ENCODE peak calls at places on chromosomes 2 and 18, in ten cellular contexts. Z is endothelial cell of umbilical vein, K is A673, R is testis, W is psoas muscle, J is tibial nerve, P is body of pancreas, C is cardiac muscle cell, N is IMR-90, O is Peyer's patch. M is an unnamed sample.
A peak's percentile ranks its signal among the peaks of the same experiment; 100 is the strongest.

GRCh38 chr2:46367286-46367685 is 70.1 kb downstream of the EPAS1 start:
- DNase-seq in Z (peak; percentile 48), K (no peak), R (no peak), W (no peak), J (no peak), P (no peak), C (no peak), N (peak; percentile 47), O (no peak), M (no peak)

GRCh38 chr2:233418052-233418760 is 63.9 kb downstream of the DGKD start:
- DNase-seq in Z (peak; percentile 30), K (no peak), R (peak; percentile 7), W (no peak), J (no peak), P (no peak), C (no peak), N (no peak), O (no peak), M (no peak)

GRCh38 chr2:393711-394696 is 106.1 kb upstream of the ALKAL2 start:
- DNase-seq in Z (no peak), K (peak; percentile 88), R (no peak), W (no peak), J (no peak), P (no peak), C (no peak), N (no peak), O (no peak), M (no peak)

GRCh38 chr18:67813380-67814028 is 297.0 kb upstream of the DSEL start:
- DNase-seq in Z (no peak), K (no peak), R (no peak), W (no peak), J (no peak), P (no peak), C (peak; percentile 2), N (no peak), O (no peak), M (no peak)

GRCh38 chr18:38427736-38428135 is 862.1 kb upstream of the CELF4 start:
- DNase-seq in Z (no peak), K (peak; percentile 50), R (no peak), W (no peak), J (no peak), P (no peak), C (no peak), N (no peak), O (no peak), M (no peak)

GRCh38 chr2:107719781-107720180 is 106.9 kb upstream of the RGPD4 start:
- DNase-seq in Z (no peak), K (no peak), R (no peak), W (no peak), J (no peak), P (no peak), C (no peak), N (no peak), O (no peak), M (no peak)

GRCh38 chr18:23053756-23054457 is 81.4 kb upstream of the CABLES1 start:
- DNase-seq in Z (peak; percentile 43), K (peak; percentile 34), R (no peak), W (no peak), J (no peak), P (peak; percentile 13), C (peak; percentile 73), N (peak; percentile 72), O (no peak), M (no peak)

GRCh38 chr2:160140001-160140400 is 60.1 kb downstream of the ITGB6 start:
- DNase-seq in Z (peak; percentile 12), K (no peak), R (no peak), W (no peak), J (no peak), P (no peak), C (no peak), N (peak; percentile 44), O (no peak), M (no peak)

GRCh38 chr2:159677654-159678053 is 34.7 kb upstream of the MARCHF7 start:
- DNase-seq in Z (peak; percentile 55), K (peak; percentile 5), R (no peak), W (no peak), J (no peak), P (no peak), C (peak; percentile 40), N (peak; percentile 33), O (no peak), M (no peak)

GRCh38 chr2:158729873-158730620 is 65.1 kb upstream of the DAPL1 start:
- DNase-seq in Z (no peak), K (no peak), R (no peak), W (no peak), J (no peak), P (no peak), C (no peak), N (no peak), O (no peak), M (no peak)

GRCh38 chr2:68091439-68092034 is 28.7 kb upstream of the C1D start:
- DNase-seq in Z (no peak), K (no peak), R (no peak), W (no peak), J (no peak), P (no peak), C (no peak), N (no peak), O (no peak), M (no peak)

GRCh38 chr2:73859721-73860586 is 31.2 kb downstream of the STAMBP start:
- DNase-seq in Z (peak; percentile 53), K (peak; percentile 13), R (no peak), W (no peak), J (no peak), P (no peak), C (peak; percentile 59), N (peak; percentile 97), O (no peak), M (peak; percentile 29)

GRCh38 chr2:168997113-168997512 is 34.0 kb downstream of the ABCB11 start:
- DNase-seq in Z (peak; percentile 52), K (no peak), R (no peak), W (no peak), J (no peak), P (no peak), C (peak; percentile 82), N (no peak), O (no peak), M (no peak)
- H3K4me1 ChIP-seq in Z (peaks cover 98% of the 10 kb centered on the region), K (no peaks in the 10 kb centered on the region), R (no peaks in the 10 kb centered on the region), W (no peaks in the 10 kb centered on the region), J (no peaks in the 10 kb centered on the region), P (no peaks in the 10 kb centered on the region), C (peaks cover 68% of the 10 kb centered on the region), N (no peaks in the 10 kb centered on the region), O (no peaks in the 10 kb centered on the region), M (no peaks in the 10 kb centered on the region)

GRCh38 chr2:37026050-37026449 is 58.1 kb downstream of the HEATR5B start:
- DNase-seq in Z (no peak), K (peak; percentile 40), R (no peak), W (no peak), J (no peak), P (no peak), C (peak; percentile 15), N (no peak), O (no peak), M (no peak)
- TF ChIP-seq CTCF in Z (peak; percentile 2), K (peak; percentile 45), R (no peak), W (no peak), J (no peak), P (no peak), C (peak; percentile 22), N (no peak), O (no peak), M (no peak)

DNA sequence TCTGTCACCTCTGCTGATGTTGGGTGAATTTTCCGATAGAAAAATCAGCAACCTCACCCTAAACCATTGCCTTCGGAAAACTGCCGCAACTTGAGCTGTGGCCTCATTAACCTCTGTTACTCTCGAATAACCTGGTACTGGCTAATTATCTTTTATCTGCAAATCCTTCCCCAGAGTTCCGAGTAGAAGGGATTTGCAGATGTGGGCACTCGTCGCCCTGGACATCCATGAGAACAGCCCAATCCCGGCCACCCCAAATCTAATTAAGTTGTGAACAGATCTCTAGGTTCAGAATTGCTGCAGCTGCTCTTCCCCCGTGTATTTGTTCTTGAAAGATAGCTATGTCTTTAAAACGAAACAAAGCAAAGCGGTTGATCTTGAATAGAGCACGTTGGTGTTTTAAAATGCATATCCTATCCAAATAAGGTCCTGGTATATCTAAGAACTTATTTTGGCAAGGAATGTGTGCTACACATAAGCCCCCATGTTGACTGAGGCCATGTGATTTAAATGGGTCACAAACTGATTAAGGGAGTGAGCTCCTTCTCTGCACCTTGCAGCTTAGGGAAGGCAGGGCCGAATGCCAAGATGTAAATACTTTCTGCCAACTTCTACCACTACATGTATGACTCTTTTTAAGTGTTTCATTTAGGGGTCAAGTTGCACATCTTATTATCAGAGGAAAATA is 88.2 kb downstream of the MTCL1 start:
- DNase-seq in Z (no peak), K (no peak), R (no peak), W (no peak), J (no peak), P (no peak), C (no peak), N (no peak), O (no peak), M (no peak)
- H3K4me1 ChIP-seq in Z (peaks cover 58% of the 10 kb centered on the region), K (no peaks in the 10 kb centered on the region), R (peaks cover 36% of the 10 kb centered on the region), W (peaks cover under 1% of the 10 kb centered on the region), J (no peaks in the 10 kb centered on the region), P (peaks cover 26% of the 10 kb centered on the region), C (no peaks in the 10 kb centered on the region), N (peaks cover 37% of the 10 kb centered on the region), O (peaks cover 10% of the 10 kb centered on the region), M (no peaks in the 10 kb centered on the region)

DNA sequence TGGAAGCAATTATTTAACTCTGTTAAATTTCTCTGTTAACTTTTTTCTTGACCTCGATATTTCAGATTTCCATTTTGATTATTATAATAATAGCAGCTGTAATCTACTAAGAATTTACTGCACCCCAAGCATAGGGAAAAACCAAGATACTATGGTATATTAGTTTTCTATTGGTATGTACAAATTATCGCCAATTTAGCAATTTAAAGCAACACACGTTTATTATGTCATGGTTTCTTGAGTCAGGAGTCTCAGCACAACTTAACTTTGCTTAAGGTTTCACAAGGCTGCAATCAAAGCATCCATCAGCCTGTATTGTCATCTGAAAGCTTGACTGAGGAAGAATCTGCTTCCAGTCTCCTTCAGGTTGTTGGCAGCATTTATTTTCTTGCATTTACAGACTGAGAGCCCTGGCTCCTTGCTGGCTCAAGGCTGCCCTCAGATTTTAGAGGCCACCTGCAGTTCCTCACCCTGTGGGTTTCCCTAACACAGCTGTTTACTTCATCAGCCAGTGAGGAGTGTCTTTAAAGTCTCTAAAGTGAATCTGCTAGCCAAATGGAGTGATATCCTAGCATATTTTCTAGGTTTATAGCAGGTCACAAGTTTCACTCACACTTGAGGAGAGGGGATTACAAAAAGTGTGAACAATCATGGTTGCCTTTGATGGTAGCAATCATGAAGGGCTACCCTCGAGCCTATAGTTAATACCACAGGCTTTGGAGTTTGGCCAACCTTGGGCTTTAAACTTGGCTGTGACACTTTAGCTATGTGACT is 4.4 kb upstream of the VPS54 start:
- DNase-seq in Z (no peak), K (no peak), R (no peak), W (no peak), J (no peak), P (no peak), C (no peak), N (no peak), O (no peak), M (no peak)
- TF ChIP-seq CTCF in Z (no peak), K (no peak), R (no peak), W (no peak), J (no peak), P (no peak), C (no peak), N (no peak), O (peak; percentile 21), M (no peak)

GRCh38 chr18:35191252-35192025 is 49.4 kb upstream of the ZNF397 start:
- DNase-seq in Z (no peak), K (no peak), R (no peak), W (no peak), J (no peak), P (no peak), C (no peak), N (no peak), O (no peak), M (no peak)
- H3K4me1 ChIP-seq in Z (no peaks in the 10 kb centered on the region), K (no peaks in the 10 kb centered on the region), R (no peaks in the 10 kb centered on the region), W (no peaks in the 10 kb centered on the region), J (no peaks in the 10 kb centered on the region), P (no peaks in the 10 kb centered on the region), C (no peaks in the 10 kb centered on the region), N (no peaks in the 10 kb centered on the region), O (peaks cover 3% of the 10 kb centered on the region), M (no peaks in the 10 kb centered on the region)

GRCh38 chr2:53202063-53202462 is 565.5 kb upstream of the CHAC2 start:
- DNase-seq in Z (peak; percentile 11), K (peak; percentile 15), R (no peak), W (no peak), J (peak; percentile 13), P (peak; percentile 76), C (peak; percentile 80), N (peak; percentile 84), O (no peak), M (no peak)
- TF ChIP-seq CTCF in Z (no peak), K (peak; percentile 20), R (no peak), W (no peak), J (no peak), P (peak; percentile 61), C (no peak), N (peak; percentile 62), O (peak; percentile 42), M (no peak)

M was measured in adrenal gland.